ENCODE peak calls at places on chromosomes 11 and 22, in ten cellular contexts. W is nephron progenitor cell; V is fibroblast of mammary gland; C is activated T-helper 1 cell treated with Interleukin-2 at 50 U/mL for 16 hours; M is MV-4-11; N is SW480; R is AG04450; K is activated CD4-positive, alpha-beta T cell treated with anti-CD3 and anti-CD28 coated beads, Interleukin-2, amount 10 ng/mL, durations not matched to agents 7 days and 5 days; Z is T-helper 9 cell; J is EH. D is an unnamed sample.

GRCh38 chr11:74325649-74326645 is 14.5 kb upstream of the P4HA3 start:
- DNase-seq in R (peak), V (peak), W (no peak), J (peak), M (no peak), N (no peak), K (no peak), Z (no peak), C (no peak), D (peak)

GRCh38 chr11:81342956-81343355 is 1390.7 kb downstream of the FAM181B start:
- DNase-seq in C (no peak), Z (no peak), M (no peak), R (no peak), J (no peak), K (no peak), N (no peak), V (no peak), W (no peak), D (no peak)

GRCh38 chr22:19877626-19878339 is 23.1 kb upstream of the GNB1L start:
- DNase-seq in W (no peak), J (peak), N (no peak), C (no peak), R (no peak), K (no peak), M (no peak), V (peak), Z (no peak), D (no peak)

GRCh38 chr11:13009476-13009920 is 382 bp downstream of the RASSF10 start:
- DNase-seq in W (no peak), R (no peak), C (no peak), J (peak), N (no peak), V (no peak), M (no peak), Z (no peak), K (no peak), D (no peak)

GRCh38 chr11:1963864-1964263 is 16.7 kb downstream of the MRPL23 start:
- DNase-seq in C (no peak), N (no peak), V (no peak), M (no peak), W (no peak), Z (no peak), K (no peak), J (no peak), R (no peak), D (no peak)

GRCh38 chr11:72758690-72759389 is 6.6 kb upstream of the ARAP1 start:
- DNase-seq in J (no peak), N (no peak), Z (no peak), M (no peak), R (peak), K (no peak), V (peak), C (no peak), W (no peak), D (no peak)

GRCh38 chr22:42399315-42400271 is 32.6 kb downstream of the NFAM1 start:
- DNase-seq in W (peak), K (no peak), M (peak), J (peak), N (peak), Z (no peak), C (no peak), V (no peak), R (no peak), D (peak)

GRCh38 chr11:133894956-133895549 is 49.7 kb upstream of the SPATA19 start:
- DNase-seq in C (no peak), V (no peak), N (peak), K (peak), J (no peak), M (no peak), Z (no peak), W (peak), R (no peak), D (no peak)

GRCh38 chr11:33694346-33695050 is 6.1 kb downstream of the C11orf91 start:
- DNase-seq in R (no peak), K (no peak), Z (no peak), M (peak), N (no peak), V (no peak), C (no peak), W (no peak), J (no peak), D (no peak)

GRCh38 chr11:12528487-12528886 is 145.7 kb upstream of the TEAD1 start:
- DNase-seq in Z (no peak), J (no peak), V (peak), W (no peak), M (no peak), N (no peak), K (no peak), C (no peak), R (no peak), D (no peak)

GRCh38 chr11:12962306-12962705 is 46.8 kb upstream of the RASSF10 start:
- DNase-seq in C (no peak), K (no peak), N (no peak), R (no peak), W (no peak), Z (no peak), M (peak), J (no peak), V (no peak), D (no peak)

GRCh38 chr11:92489831-92490399 is 265.3 kb downstream of the FAT3 start:
- DNase-seq in K (no peak), W (no peak), R (no peak), M (no peak), J (no peak), V (no peak), N (no peak), Z (no peak), C (no peak), D (no peak)

GRCh38 chr11:76436020-76436419 is 8.8 kb upstream of the EMSY start:
- DNase-seq in C (no peak), M (no peak), R (no peak), V (no peak), K (no peak), W (no peak), J (peak), Z (no peak), N (no peak), D (no peak)

GRCh38 chr22:26548984-26549383 is 36.7 kb upstream of the TFIP11 start:
- DNase-seq in N (no peak), R (no peak), C (no peak), W (no peak), V (no peak), K (no peak), M (no peak), Z (no peak), J (no peak), D (no peak)

GRCh38 chr11:70517996-70518907 is 119.9 kb downstream of the CTTN start:
- DNase-seq in V (peak), W (no peak), N (peak), Z (no peak), J (peak), C (no peak), R (no peak), M (peak), K (no peak), D (no peak)

GRCh38 chr11:133303262-133303661 is 229.0 kb downstream of the OPCML start:
- DNase-seq in R (no peak), M (no peak), N (no peak), V (no peak), W (no peak), J (no peak), Z (no peak), C (no peak), K (no peak), D (no peak)

GRCh38 chr22:42925598-42925997 is 68.5 kb upstream of the ARFGAP3 start:
- DNase-seq in C (no peak), W (no peak), V (no peak), N (no peak), Z (no peak), M (peak), K (no peak), R (no peak), J (no peak), D (no peak)

GRCh38 chr11:3015796-3016195 is 23.7 kb upstream of the NAP1L4 start:
- DNase-seq in K (no peak), Z (no peak), W (no peak), V (peak), M (peak), J (peak), C (no peak), R (no peak), N (no peak), D (no peak)

GRCh38 chr11:79160786-79161403 is 279.9 kb downstream of the TENM4 start:
- DNase-seq in M (peak), R (no peak), C (no peak), N (no peak), J (no peak), Z (no peak), K (no peak), V (peak), W (peak), D (no peak)

GRCh38 chr11:70226967-70227366 is 23.9 kb downstream of the FADD start:
- DNase-seq in V (no peak), N (no peak), W (peak), J (peak), R (no peak), C (no peak), K (no peak), Z (no peak), M (no peak), D (no peak)

GRCh38 chr22:19876314-19876940 is 21.8 kb upstream of the GNB1L start:
- DNase-seq in V (no peak), M (no peak), J (no peak), K (no peak), N (no peak), W (no peak), R (no peak), C (no peak), Z (no peak), D (no peak)

GRCh38 chr11:74084796-74085541 is 76.1 kb upstream of the UCP3 start:
- DNase-seq in Z (no peak), R (no peak), V (peak), C (no peak), M (peak), K (no peak), W (no peak), J (peak), N (no peak), D (no peak)

GRCh38 chr11:32374261-32374711 is 61.1 kb downstream of the WT1 start:
- DNase-seq in N (peak), C (no peak), V (peak), K (peak), M (peak), W (peak), J (peak), Z (no peak), R (no peak), D (peak)

GRCh38 chr11:75490221-75491181 is 35.2 kb downstream of the GDPD5 start:
- DNase-seq in J (peak), C (no peak), V (no peak), Z (no peak), W (no peak), R (no peak), N (peak), K (no peak), M (no peak), D (no peak)

GRCh38 chr22:32985899-32986772 is 72.0 kb downstream of the SYN3 start:
- DNase-seq in M (peak), R (peak), V (peak), K (peak), C (no peak), Z (no peak), W (peak), J (peak), N (peak), D (peak)

GRCh38 chr11:110076388-110076965 is 16.7 kb upstream of the ZC3H12C start:
- DNase-seq in V (peak), C (no peak), W (peak), Z (no peak), J (peak), N (no peak), M (peak), K (no peak), R (no peak), D (no peak)